ENCODE peak calls at places on chromosomes 16 and 17, in six cellular contexts. A, W, N, R, Q and J are unnamed samples.

GRCh38 chr17:57487552-57487951 is 231.2 kb downstream of the MSI2 start:
- DNase-seq in A (no peak), N (no peak), W (no peak), R (no peak), Q (no peak), J (no peak)

GRCh38 chr17:80889897-80890550 is 101.6 kb upstream of the CHMP6 start:
- DNase-seq in W (no peak), A (no peak), Q (peak), N (no peak), R (no peak), J (no peak)

GRCh38 chr17:38879878-38880727 is 10.2 kb downstream of the LASP1 start:
- DNase-seq in Q (no peak), W (no peak), R (peak), N (peak), A (no peak), J (no peak)

GRCh38 chr16:88063201-88063773 is 112.1 kb downstream of the BANP start:
- DNase-seq in R (no peak), A (no peak), W (no peak), N (no peak), Q (no peak), J (no peak)

GRCh38 chr16:51167170-51167710 is 16.2 kb upstream of the SALL1 start:
- DNase-seq in R (no peak), N (no peak), Q (no peak), A (no peak), W (no peak), J (no peak)

GRCh38 chr17:17363638-17364337 is 60.6 kb downstream of the NT5M start:
- DNase-seq in R (no peak), Q (no peak), W (no peak), A (no peak), N (no peak), J (no peak)

GRCh38 chr16:47664653-47665325 is 203.7 kb downstream of the PHKB start:
- DNase-seq in R (peak), N (no peak), A (no peak), W (no peak), Q (no peak), J (no peak)

GRCh38 chr17:1053661-1054360 is 56.9 kb downstream of the TIMM22 start:
- DNase-seq in Q (no peak), A (no peak), N (no peak), W (no peak), R (no peak), J (no peak)

GRCh38 chr16:28528463-28528867 is 10.3 kb downstream of the NUPR1 start:
- DNase-seq in R (no peak), W (no peak), Q (no peak), A (no peak), N (no peak), J (no peak)

GRCh38 chr17:77002103-77003045 is 134.2 kb downstream of the MGAT5B start:
- DNase-seq in N (no peak), A (no peak), W (no peak), R (peak), Q (no peak), J (no peak)

GRCh38 chr16:24800586-24800985 is 45.2 kb upstream of the SLC5A11 start:
- DNase-seq in A (no peak), R (peak), W (no peak), Q (no peak), N (no peak), J (no peak)

GRCh38 chr16:31105677-31106213 is 2.4 kb upstream of the BCKDK start:
- DNase-seq in Q (peak), W (peak), N (peak), A (peak), R (peak), J (peak)

GRCh38 chr16:81251871-81252270 is 13.4 kb downstream of the BCO1 start:
- DNase-seq in W (no peak), R (no peak), Q (no peak), A (no peak), N (no peak), J (no peak)

GRCh38 chr16:50806099-50807062 is 64.5 kb downstream of the CYLD start:
- DNase-seq in Q (peak), R (peak), W (peak), N (peak), A (peak), J (peak)

GRCh38 chr16:89897204-89897603 is 21.5 kb upstream of the MC1R start:
- DNase-seq in R (no peak), Q (no peak), W (no peak), A (no peak), N (no peak), J (no peak)

GRCh38 chr17:1707107-1707506 is 3.1 kb downstream of the TLCD2 start:
- DNase-seq in A (no peak), N (no peak), Q (no peak), R (no peak), W (no peak), J (no peak)

GRCh38 chr17:58313815-58314705 is 14.5 kb downstream of the TSPOAP1 start:
- DNase-seq in A (no peak), R (no peak), W (no peak), N (no peak), Q (no peak), J (no peak)

GRCh38 chr17:76416447-76416846 is 32.0 kb downstream of the SPHK1 start:
- DNase-seq in R (no peak), N (no peak), A (no peak), Q (no peak), W (no peak), J (no peak)

GRCh38 chr16:77307764-77308561 is 108.8 kb downstream of the SYCE1L start:
- DNase-seq in Q (no peak), A (peak), R (peak), N (peak), W (no peak), J (peak)

GRCh38 chr17:44005865-44006580 is 1.6 kb downstream of the NAGS start:
- DNase-seq in W (peak), R (peak), Q (peak), N (peak), A (peak), J (peak)

GRCh38 chr16:86515780-86516617 is 5.7 kb downstream of the FOXF1 start:
- DNase-seq in N (no peak), R (no peak), Q (no peak), W (no peak), A (no peak), J (no peak)

GRCh38 chr16:2149630-2150417 is 1.4 kb downstream of the RAB26 start:
- DNase-seq in W (no peak), R (peak), A (peak), Q (peak), N (peak), J (peak)

GRCh38 chr17:48871551-48872351 is 20.8 kb upstream of the ATP5MC1 start:
- DNase-seq in Q (no peak), R (no peak), A (no peak), N (no peak), W (no peak), J (no peak)

GRCh38 chr17:17506893-17507464 is 10.8 kb upstream of the RASD1 start:
- DNase-seq in N (no peak), Q (no peak), W (no peak), R (no peak), A (no peak), J (no peak)

GRCh38 chr17:63440127-63440769 is 5.9 kb downstream of the CYB561 start:
- DNase-seq in W (no peak), N (no peak), Q (no peak), R (no peak), A (no peak), J (no peak)

GRCh38 chr17:75791251-75791650 is 6.6 kb downstream of the UNK start:
- DNase-seq in R (no peak), A (no peak), N (no peak), Q (no peak), W (no peak), J (no peak)